ENCODE peak calls at places on chromosome 12, in five cellular contexts. Y is tibial artery, G is SK-N-SH, J is fibroblast of the aortic adventitia, U is upper lobe of right lung. F is an unnamed sample.

GRCh38 chr12:132539016-132539773 is 49.2 kb downstream of the FBRSL1 start:
- DNase-seq in Y (no peak), G (no peak), J (no peak), U (no peak), F (no peak)

GRCh38 chr12:129531004-129531403 is 372.8 kb downstream of the TMEM132D start:
- DNase-seq in Y (no peak), G (no peak), J (no peak), U (no peak), F (no peak)

GRCh38 chr12:124392271-124392990 is 97.5 kb downstream of the RFLNA start:
- DNase-seq in Y (peak), G (peak), J (no peak), U (no peak), F (peak)

GRCh38 chr12:10304161-10304574 is 3.5 kb upstream of the KLRD1 start:
- DNase-seq in Y (no peak), G (no peak), J (peak), U (no peak), F (peak)

GRCh38 chr12:110354172-110354780 is 49.2 kb downstream of the ANAPC7 start:
- DNase-seq in Y (no peak), G (no peak), J (peak), U (no peak), F (no peak)

GRCh38 chr12:128190614-128191013 is 76.4 kb upstream of the TMEM132C start:
- DNase-seq in Y (no peak), G (peak), J (no peak), U (no peak), F (no peak)

GRCh38 chr12:10590976-10591375 is 22.4 kb downstream of the MAGOHB start:
- DNase-seq in Y (no peak), G (no peak), J (no peak), U (no peak), F (peak)

GRCh38 chr12:109735051-109735521 is 21.5 kb downstream of the FAM222A start:
- DNase-seq in Y (peak), G (peak), J (no peak), U (peak), F (no peak)

GRCh38 chr12:126384029-126384564 is 1318.9 kb downstream of the AACS start:
- DNase-seq in Y (no peak), G (no peak), J (peak), U (no peak), F (no peak)

GRCh38 chr12:44488180-44488579 is 387.9 kb downstream of the NELL2 start:
- DNase-seq in Y (no peak), G (no peak), J (no peak), U (no peak), F (no peak)

GRCh38 chr12:53098354-53098981 is 1.0 kb downstream of the IGFBP6 start:
- DNase-seq in Y (peak), G (no peak), J (peak), U (no peak), F (peak)

GRCh38 chr12:116130431-116130830 is 147.1 kb downstream of the MED13L start:
- DNase-seq in Y (no peak), G (peak), J (peak), U (no peak), F (peak)

GRCh38 chr12:4308334-4308960 is 12.6 kb upstream of the TIGAR start:
- DNase-seq in Y (peak), G (no peak), J (no peak), U (no peak), F (no peak)

GRCh38 chr12:75820848-75821578 is 210.6 kb downstream of the PHLDA1 start:
- DNase-seq in Y (no peak), G (no peak), J (peak), U (no peak), F (peak)

GRCh38 chr12:61993734-61994345 is 266.4 kb upstream of the USP15 start:
- DNase-seq in Y (no peak), G (no peak), J (no peak), U (no peak), F (peak)

GRCh38 chr12:114918535-114919233 is 234.7 kb upstream of the TBX3 start:
- DNase-seq in Y (no peak), G (no peak), J (peak), U (no peak), F (peak)

GRCh38 chr12:111211910-111212757 is 156.8 kb downstream of the PHETA1 start:
- DNase-seq in Y (no peak), G (no peak), J (no peak), U (no peak), F (no peak)

GRCh38 chr12:52795694-52796428 is at the start of gene KRT3:
- DNase-seq in Y (no peak), G (no peak), J (no peak), U (peak), F (no peak)

GRCh38 chr12:51238037-51238509 is 553 bp upstream of the DAZAP2 start:
- DNase-seq in Y (no peak), G (peak), J (no peak), U (no peak), F (no peak)

GRCh38 chr12:23028158-23028802 is 403.3 kb downstream of the ETNK1 start:
- DNase-seq in Y (no peak), G (no peak), J (no peak), U (no peak), F (no peak)

GRCh38 chr12:24596768-24597388 is 352.0 kb downstream of the BCAT1 start:
- DNase-seq in Y (no peak), G (peak), J (peak), U (no peak), F (peak)

GRCh38 chr12:31773223-31773750 is 44.5 kb upstream of the AMN1 start:
- DNase-seq in Y (no peak), G (peak), J (peak), U (no peak), F (no peak)

GRCh38 chr12:52391618-52392002 is 6.2 kb upstream of the KRT84 start:
- DNase-seq in Y (peak), G (peak), J (peak), U (peak), F (no peak)

DNA sequence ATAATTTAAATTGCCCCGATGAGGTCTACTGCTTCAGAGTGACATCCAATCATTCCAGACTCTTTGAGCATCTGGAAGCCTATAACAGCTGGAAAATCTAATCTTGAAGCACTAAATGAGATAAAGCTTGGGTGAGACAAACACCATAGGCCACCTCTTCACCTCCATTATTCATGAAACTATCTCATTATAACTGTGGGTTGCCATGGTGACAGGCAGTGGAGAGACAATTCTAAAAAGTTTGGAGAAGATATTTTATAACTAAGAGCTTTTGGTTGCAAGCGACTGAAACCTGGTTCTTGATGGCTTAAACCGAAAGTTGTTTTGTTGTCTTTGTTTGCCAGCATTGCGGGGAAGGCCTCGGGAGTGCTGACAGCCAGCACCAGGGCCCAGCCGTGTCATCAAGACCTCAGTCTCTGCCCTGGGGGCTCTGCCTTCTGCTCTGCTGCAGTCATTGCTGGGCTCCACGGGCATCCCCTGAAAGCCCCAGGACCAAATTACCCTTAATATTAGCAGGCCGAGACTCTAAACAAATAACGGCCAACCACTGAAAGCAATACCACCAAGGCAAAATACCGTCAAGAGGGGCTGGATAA is 353.6 kb upstream of the SFSWAP start:
- DNase-seq in Y (no peak), G (no peak), J (no peak), U (no peak), F (no peak)
- TF ChIP-seq CTCF in Y (no peak), G (no peak), J (no peak), U (no peak), F (no peak)

DNA sequence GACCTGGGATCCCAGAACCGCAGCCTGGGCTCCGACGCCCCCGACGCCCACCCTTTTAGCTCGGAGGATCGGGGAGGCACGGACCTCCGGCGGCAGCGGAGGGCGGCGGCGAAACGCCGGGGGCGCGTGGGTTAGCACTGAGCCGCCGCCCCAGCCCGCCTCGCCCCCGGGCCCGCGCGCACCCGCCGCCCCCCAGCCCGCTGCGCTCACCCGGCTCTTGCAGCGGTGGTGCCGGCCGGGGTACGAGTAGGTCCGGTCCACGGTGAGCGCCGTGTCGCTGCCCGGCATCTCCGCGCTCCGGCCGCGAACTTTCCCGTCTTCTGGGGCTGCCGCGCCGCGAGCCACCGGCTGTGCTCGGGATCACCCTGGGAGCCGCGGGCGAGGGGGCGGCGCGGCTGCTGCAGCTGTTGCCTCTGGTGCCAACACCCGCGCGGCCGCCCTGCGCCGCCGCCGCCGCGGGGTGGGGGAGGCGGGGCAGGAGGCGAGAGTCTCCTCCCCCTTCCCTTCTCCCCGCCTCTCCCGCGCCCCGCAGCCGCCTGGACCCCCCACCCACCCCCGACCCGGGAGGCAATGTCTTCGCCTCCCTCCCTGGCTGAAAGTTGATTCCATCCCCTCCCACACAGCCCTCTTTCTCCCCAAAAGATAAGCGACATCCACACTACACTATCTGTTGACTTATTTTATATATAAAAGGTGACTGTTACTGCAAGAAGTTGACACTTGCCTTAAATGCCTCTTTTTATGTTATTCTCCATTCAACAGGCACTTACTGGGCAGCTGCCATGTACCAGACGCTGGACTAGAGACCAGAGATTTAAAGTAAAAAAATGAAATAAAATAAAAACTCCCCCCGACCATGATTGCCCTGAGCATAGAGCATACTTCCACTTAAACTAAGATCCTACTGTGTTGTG is at the start of gene TMCC3:
- DNase-seq in Y (peak), G (peak), J (peak), U (peak), F (no peak)
- H3K4me3 ChIP-seq in Y (peak), G (peak), J (peak), U (peak), F (peak)

GRCh38 chr12:38905480-38906351 is at the start of gene CPNE8:
- DNase-seq in Y (peak), G (peak), J (peak), U (peak), F (peak)
- TF ChIP-seq CTCF in Y (no peak), G (no peak), J (no peak), U (no peak), F (peak)

GRCh38 chr12:95739561-95740313 is 50.8 kb downstream of the NTN4 start:
- DNase-seq in Y (no peak), G (no peak), J (peak), U (no peak), F (no peak)
- H3K4me3 ChIP-seq in Y (no peak), G (no peak), J (no peak), U (no peak), F (no peak)

DNA sequence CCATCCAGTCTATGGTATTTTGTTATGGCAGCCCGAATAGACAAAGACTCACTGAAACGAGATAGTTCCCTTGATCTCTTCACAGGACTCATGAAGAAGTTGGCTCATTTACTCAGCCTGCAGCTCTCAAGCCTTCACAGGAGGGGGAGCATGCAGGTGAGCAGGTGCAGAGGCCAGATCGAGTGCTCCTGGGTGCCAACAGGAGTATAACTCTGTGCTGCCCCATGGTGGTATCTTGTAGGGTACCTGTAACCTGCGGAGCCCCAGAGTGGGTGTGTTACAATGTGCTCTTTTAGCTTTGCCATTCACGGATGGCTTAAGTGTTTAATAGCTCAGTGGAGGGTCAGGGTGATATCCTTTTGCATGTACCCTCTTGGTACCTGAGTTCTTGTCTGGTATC is 159.5 kb downstream of the METTL25 start:
- DNase-seq in Y (no peak), G (no peak), J (no peak), U (no peak), F (no peak)
- TF ChIP-seq CTCF in Y (no peak), G (no peak), J (no peak), U (no peak), F (no peak)

GRCh38 chr12:49110191-49111155 is at the start of gene LMBR1L:
- DNase-seq in Y (peak), G (peak), J (peak), U (peak), F (peak)

GRCh38 chr12:49104822-49105221 is 5.8 kb downstream of the LMBR1L start:
- DNase-seq in Y (no peak), G (no peak), J (no peak), U (no peak), F (no peak)

GRCh38 chr12:49108958-49109404 is 1.7 kb downstream of the LMBR1L start:
- DNase-seq in Y (peak), G (no peak), J (peak), U (peak), F (no peak)

GRCh38 chr12:49109631-49110172 is 945 bp downstream of the LMBR1L start:
- DNase-seq in Y (no peak), G (peak), J (peak), U (no peak), F (no peak)

DNA sequence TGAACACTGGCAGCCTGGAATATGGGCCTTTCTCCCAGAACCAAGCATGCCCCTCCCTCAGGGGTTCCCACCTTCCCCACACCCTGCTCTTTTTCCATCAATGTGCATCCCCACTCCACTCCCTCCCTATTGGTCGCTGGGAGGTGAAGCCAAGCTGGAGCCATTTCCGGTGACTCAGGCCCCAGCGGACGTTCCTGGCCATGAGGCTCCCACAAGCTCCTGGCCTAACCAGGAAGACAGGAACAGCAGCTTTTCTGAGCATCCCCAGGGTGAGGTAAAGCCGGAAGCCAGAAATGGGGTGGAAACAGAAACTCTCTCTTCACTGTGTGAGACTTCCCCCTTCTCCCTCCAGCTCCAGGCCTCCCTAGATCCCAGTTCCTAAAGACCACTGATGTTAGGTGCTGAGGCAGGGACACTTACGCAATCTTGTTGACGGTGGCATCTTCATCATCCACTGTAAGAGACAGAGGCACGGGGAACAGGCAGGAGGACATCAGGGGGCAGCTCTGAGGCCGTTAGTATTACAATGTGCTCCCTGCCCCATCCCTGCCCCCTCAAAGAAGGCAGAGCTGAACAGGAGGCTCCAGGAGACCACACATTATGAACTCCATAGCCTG is 5.0 kb downstream of the LMBR1L start:
- DNase-seq in Y (no peak), G (no peak), J (peak), U (no peak), F (peak)
- H3K4me3 ChIP-seq in Y (no peak), G (no peak), J (no peak), U (no peak), F (no peak)

DNA sequence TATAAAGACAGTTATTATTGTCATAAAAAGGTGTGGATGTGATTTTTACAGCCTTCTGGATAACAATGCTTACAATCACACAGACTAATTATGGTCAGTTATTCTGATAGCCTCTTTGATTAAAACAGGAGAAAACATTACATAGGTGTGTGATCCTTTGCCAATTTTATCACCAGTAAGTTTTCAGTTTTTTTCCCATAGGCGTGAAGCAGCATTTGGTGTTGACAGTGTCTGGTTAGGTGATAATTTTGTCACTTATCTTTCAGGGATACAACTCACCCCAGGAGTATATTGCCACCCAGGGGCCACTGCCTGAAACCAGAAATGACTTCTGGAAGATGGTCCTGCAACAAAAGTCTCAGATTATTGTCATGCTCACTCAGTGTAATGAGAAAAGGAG is 208.8 kb downstream of the EPS8 start:
- DNase-seq in Y (no peak), G (no peak), J (no peak), U (no peak), F (no peak)
- TF ChIP-seq CTCF in Y (no peak), G (no peak), J (peak), U (no peak), F (no peak)

DNA sequence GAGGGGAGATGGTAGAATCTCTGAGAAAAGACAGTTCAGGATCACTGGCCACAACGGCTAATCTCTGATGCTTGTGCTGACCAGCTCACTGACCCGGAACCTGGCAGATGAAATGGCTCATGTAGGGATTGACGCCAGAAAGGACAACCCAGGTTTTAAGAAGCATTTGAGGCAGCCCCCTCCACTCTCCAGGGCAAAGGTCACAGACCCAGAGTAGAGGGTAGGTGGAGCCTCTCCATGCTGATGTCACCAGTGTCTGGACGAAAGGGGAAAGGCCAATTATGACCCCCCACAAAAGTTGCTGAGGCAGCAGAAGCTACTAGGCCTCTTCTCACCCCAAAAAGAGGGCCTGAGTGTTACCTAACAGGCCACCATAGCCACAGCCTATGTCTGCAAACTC is 1.2 kb downstream of the METTL1 start:
- DNase-seq in Y (peak), G (no peak), J (no peak), U (no peak), F (no peak)
- H3K4me3 ChIP-seq in Y (no peak), G (peak), J (no peak), U (no peak), F (no peak)

F was measured in astrocyte of the spinal cord.